ENCODE peak calls at places on chromosomes 13 and 19, in four cellular contexts. R is PC-3, G is NCI-H1436, W is DMS153. J is an unnamed sample.

GRCh38 chr19:40960062-40960685 is 30.9 kb upstream of the CYP2B6 start:
- DNase-seq in R (peak), G (no peak), W (no peak), J (no peak)

GRCh38 chr13:110759710-110760109 is 46.2 kb downstream of the ING1 start:
- DNase-seq in W (no peak), G (no peak), R (peak), J (no peak)

GRCh38 chr19:4334929-4335833 is 3.4 kb downstream of the STAP2 start:
- DNase-seq in G (no peak), W (no peak), R (no peak), J (no peak)

GRCh38 chr13:31310781-31311180 is 111.0 kb downstream of the B3GLCT start:
- DNase-seq in G (no peak), W (no peak), R (no peak), J (no peak)

GRCh38 chr13:50596776-50597203 is 246.7 kb downstream of the DLEU7 start:
- DNase-seq in W (peak), R (no peak), G (no peak), J (no peak)

GRCh38 chr13:36673838-36674326 is at the start of gene SERTM1:
- DNase-seq in R (no peak), G (no peak), W (peak), J (no peak)

GRCh38 chr19:49874503-49875157 is 2.5 kb downstream of the AKT1S1 start:
- DNase-seq in R (peak), G (no peak), W (no peak), J (no peak)

GRCh38 chr13:27926644-27927434 is 7.0 kb downstream of the PDX1 start:
- DNase-seq in G (no peak), W (no peak), R (no peak), J (no peak)

GRCh38 chr19:3774621-3775373 is 2.8 kb upstream of the RAX2 start:
- DNase-seq in R (no peak), W (no peak), G (no peak), J (no peak)

GRCh38 chr13:49021953-49022352 is 46.2 kb downstream of the FNDC3A start:
- DNase-seq in R (peak), G (no peak), W (no peak), J (no peak)

GRCh38 chr19:31772915-31773314 is 423.7 kb upstream of the TSHZ3 start:
- DNase-seq in R (no peak), G (no peak), W (no peak), J (no peak)

GRCh38 chr19:40380199-40381037 is 9.6 kb downstream of the HIPK4 start:
- DNase-seq in G (no peak), R (no peak), W (no peak), J (no peak)

GRCh38 chr13:50320297-50320862 is 305.1 kb downstream of the KCNRG start:
- DNase-seq in R (peak), W (peak), G (no peak), J (no peak)

GRCh38 chr13:67588607-67589006 is 358.5 kb upstream of the PCDH9 start:
- DNase-seq in R (no peak), G (no peak), W (no peak), J (no peak)

GRCh38 chr19:49677901-49678674 is 1.0 kb downstream of the PRMT1 start:
- DNase-seq in G (peak), W (no peak), R (peak), J (peak)

GRCh38 chr19:33404506-33404905 is 31.0 kb downstream of the CEBPG start:
- DNase-seq in R (no peak), G (no peak), W (no peak), J (no peak)

GRCh38 chr19:18020212-18021067 is 12.5 kb downstream of the ARRDC2 start:
- DNase-seq in G (no peak), W (no peak), R (no peak), J (no peak)

GRCh38 chr13:40192516-40193257 is 473.8 kb downstream of the FOXO1 start:
- DNase-seq in W (no peak), G (no peak), R (no peak), J (no peak)

GRCh38 chr19:39709026-39709872 is 5.0 kb downstream of the LGALS14 start:
- DNase-seq in R (peak), G (no peak), W (no peak), J (no peak)

GRCh38 chr19:17483605-17484002 is 13.3 kb downstream of the SLC27A1 start:
- DNase-seq in W (no peak), G (no peak), R (no peak), J (no peak)